ENCODE peak calls at places on chromosomes 5 and 9, in four cellular contexts. G is HepG2, R is H1, W is GM12878. X is an unnamed sample.

GRCh38 chr5:124580925-124581821 is 165.3 kb downstream of the ZNF608 start:
- DNase-seq in W (no peak), G (peak; percentile 98), R (peak; percentile 83), X (peak; percentile 88)

GRCh38 chr9:36970007-36970888 is 63.8 kb downstream of the PAX5 start:
- DNase-seq in W (no peak), R (peak; percentile 23), G (no peak), X (no peak)

GRCh38 chr5:2917093-2917492 is 165.6 kb upstream of the IRX2 start:
- DNase-seq in W (no peak), G (no peak), R (peak; percentile 31), X (no peak)

GRCh38 chr9:105295986-105296385 is 51.5 kb downstream of the SLC44A1 start:
- DNase-seq in W (no peak), G (no peak), R (no peak), X (peak; percentile 35)

GRCh38 chr5:171469336-171469735 is 49.9 kb downstream of the FGF18 start:
- DNase-seq in W (no peak), R (no peak), G (no peak), X (no peak)

GRCh38 chr5:150589791-150590601 is 50.5 kb upstream of the SYNPO start:
- DNase-seq in R (no peak), G (peak; percentile 69), W (peak; percentile 56), X (no peak)

GRCh38 chr9:129198737-129199435 is 20.8 kb upstream of the IER5L start:
- DNase-seq in R (no peak), W (no peak), G (no peak), X (no peak)

GRCh38 chr5:63125862-63126261 is 547.2 kb downstream of the LRRC70 start:
- DNase-seq in G (peak; percentile 37), R (no peak), W (no peak), X (no peak)

GRCh38 chr9:2663486-2663885 is 41.9 kb downstream of the VLDLR start:
- DNase-seq in R (no peak), W (no peak), G (no peak), X (no peak)

GRCh38 chr5:155313518-155313917 is 300.0 kb downstream of the KIF4B start:
- DNase-seq in W (no peak), G (no peak), R (no peak), X (no peak)

GRCh38 chr5:126339215-126339805 is 83.9 kb upstream of the GRAMD2B start:
- DNase-seq in W (no peak), R (no peak), G (peak; percentile 61), X (peak; percentile 30)

GRCh38 chr9:114058688-114059046 is 19.4 kb downstream of the AMBP start:
- DNase-seq in G (peak; percentile 23), R (peak; percentile 40), W (no peak), X (no peak)

GRCh38 chr5:115855959-115856358 is 14.2 kb downstream of the AP3S1 start:
- DNase-seq in W (no peak), R (no peak), G (no peak), X (no peak)

GRCh38 chr9:120452631-120453030 is 127.3 kb downstream of the CDK5RAP2 start:
- DNase-seq in R (no peak), W (no peak), G (no peak), X (no peak)

GRCh38 chr9:72773570-72773969 is 179.3 kb downstream of the ALDH1A1 start:
- DNase-seq in W (no peak), R (no peak), G (no peak), X (no peak)

GRCh38 chr9:128396970-128397613 is 23.6 kb upstream of the CERCAM start:
- DNase-seq in W (no peak), R (no peak), G (peak; percentile 25), X (no peak)

GRCh38 chr9:87436694-87437093 is 61.0 kb upstream of the DAPK1 start:
- DNase-seq in W (no peak), G (no peak), R (no peak), X (no peak)

GRCh38 chr9:70566743-70567142 is 152.3 kb upstream of the KLF9 start:
- DNase-seq in W (no peak), R (no peak), G (no peak), X (peak; percentile 47)

GRCh38 chr5:132759114-132760042 is 12.2 kb downstream of the CCNI2 start:
- DNase-seq in G (no peak), W (no peak), R (peak; percentile 37), X (no peak)

GRCh38 chr9:137759649-137760321 is 117.8 kb upstream of the CACNA1B start:
- DNase-seq in R (no peak), W (no peak), G (no peak), X (no peak)
- H3K4me1 ChIP-seq in R (no peaks in the 10 kb centered on the region), W (peaks cover 67% of the 10 kb centered on the region), G (no peaks in the 10 kb centered on the region), X (peaks cover 5% of the 10 kb centered on the region)

GRCh38 chr5:177112589-177113220 is 20.9 kb upstream of the NSD1 start:
- DNase-seq in R (no peak), W (no peak), G (no peak), X (no peak)

GRCh38 chr5:177111720-177112394 is 21.7 kb upstream of the NSD1 start:
- DNase-seq in R (peak; percentile 96), W (no peak), G (peak; percentile 67), X (peak; percentile 63)

GRCh38 chr5:177116631-177117373 is 16.8 kb upstream of the NSD1 start:
- DNase-seq in W (no peak), G (no peak), R (peak; percentile 94), X (no peak)

GRCh38 chr5:177117441-177118045 is 16.0 kb upstream of the NSD1 start:
- DNase-seq in W (no peak), G (no peak), R (no peak), X (no peak)

GRCh38 chr5:177113566-177114424 is 19.8 kb upstream of the NSD1 start:
- DNase-seq in R (peak; percentile 93), G (peak; percentile 62), W (peak; percentile 55), X (no peak)
- TF ChIP-seq YY1 in R (no peak), G (no peak), W (peak; percentile 75), X (no peak)

GRCh38 chr5:140647042-140647341 is 438 bp downstream of the NDUFA2 start:
- DNase-seq in G (no peak), R (no peak), W (no peak), X (no peak)

GRCh38 chr5:140642718-140643117 is 3.5 kb downstream of the TMCO6 start:
- DNase-seq in R (no peak), G (no peak), W (no peak), X (no peak)

DNA sequence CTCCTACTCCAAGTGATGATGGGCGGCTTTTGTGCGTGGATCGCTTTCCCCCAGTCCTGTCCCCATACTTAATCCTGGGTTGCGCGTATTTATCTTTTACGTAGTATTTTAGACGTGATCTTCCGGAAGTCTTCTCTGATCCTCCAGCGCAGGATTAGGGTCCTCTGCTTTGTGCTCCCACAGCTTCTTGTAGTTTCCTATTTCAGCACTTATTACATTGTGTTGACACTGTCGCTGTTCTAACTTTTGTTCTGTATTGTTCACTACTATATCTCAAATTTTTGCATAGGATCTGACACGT is 453 bp downstream of the IK start:
- DNase-seq in G (no peak), W (no peak), R (no peak), X (no peak)
- TF ChIP-seq SUZ12 in G (no peak), W (no peak), R (no peak), X (no peak)

GRCh38 chr5:151660616-151661015 is 26.1 kb downstream of the SPARC start:
- DNase-seq in G (no peak), R (no peak), W (no peak), X (no peak)
- H3K4me1 ChIP-seq in G (peaks cover 9% of the 10 kb centered on the region), R (no peaks in the 10 kb centered on the region), W (peaks cover 42% of the 10 kb centered on the region), X (peaks cover 2% of the 10 kb centered on the region)

GRCh38 chr5:111225926-111226325 is 1.7 kb downstream of the CAMK4 start:
- DNase-seq in R (no peak), G (no peak), W (no peak), X (no peak)

GRCh38 chr5:111226556-111226955 is 2.4 kb downstream of the CAMK4 start:
- DNase-seq in G (no peak), R (no peak), W (no peak), X (no peak)

GRCh38 chr5:111223086-111223789 is 946 bp upstream of the CAMK4 start:
- DNase-seq in W (no peak), R (no peak), G (no peak), X (no peak)

GRCh38 chr5:111223790-111224560 is at the start of gene CAMK4:
- DNase-seq in R (peak; percentile 80), W (no peak), G (peak; percentile 2), X (peak; percentile 42)

DNA sequence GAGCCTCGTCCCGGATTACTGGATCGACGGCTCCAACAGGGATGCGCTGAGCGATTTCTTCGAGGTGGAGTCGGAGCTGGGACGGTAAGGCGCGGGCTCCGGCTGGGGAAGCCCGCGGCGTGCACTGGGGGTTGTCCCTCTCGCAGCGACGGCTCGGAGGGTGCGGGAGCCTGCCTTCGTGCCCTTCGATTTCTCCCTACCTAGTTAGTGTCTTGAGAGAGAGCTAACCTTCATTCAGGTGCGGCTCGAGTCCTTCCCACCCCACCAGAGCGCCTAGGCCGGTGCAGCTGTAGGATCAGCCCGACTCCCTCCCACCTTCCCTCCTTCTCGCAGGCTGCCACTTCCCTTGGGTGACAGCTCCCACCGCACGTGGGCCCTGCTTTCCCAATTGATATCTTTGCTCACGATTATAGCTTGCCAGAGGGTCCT is 391 bp downstream of the CAMK4 start:
- DNase-seq in W (no peak), R (no peak), G (no peak), X (no peak)
- TF ChIP-seq YY1 in W (no peak), R (no peak), G (no peak), X (no peak)